ENCODE peak calls at places on chromosomes 7 and 10, in nine cellular contexts. H is brain microvascular endothelial cell, F is A549, T is keratinocyte, Y is uterus, Q is cardiac muscle cell, J is endodermal cell, X is breast epithelium, K is spleen. Z is an unnamed sample.

GRCh38 chr7:28708458-28708951 is 249.6 kb downstream of the TRIL start:
- DNase-seq in Q (no peak), Y (no peak), F (no peak), X (no peak), K (no peak), H (no peak), J (no peak), T (no peak), Z (no peak)

GRCh38 chr10:35127289-35127891 is 744 bp downstream of the CREM start:
- DNase-seq in J (peak), H (peak), K (peak), F (peak), X (peak), Q (peak), T (no peak), Y (peak), Z (peak)

GRCh38 chr7:2271273-2272026 is 29.4 kb downstream of the NUDT1 start:
- DNase-seq in T (no peak), H (no peak), J (peak), X (no peak), F (no peak), K (no peak), Y (no peak), Q (no peak), Z (no peak)

GRCh38 chr10:87547734-87548311 is 43.1 kb downstream of the MINPP1 start:
- DNase-seq in K (no peak), F (no peak), H (peak), J (no peak), Y (no peak), Q (peak), T (no peak), X (no peak), Z (no peak)

GRCh38 chr7:118839544-118839943 is 615.0 kb downstream of the ANKRD7 start:
- DNase-seq in Q (no peak), T (no peak), K (no peak), X (no peak), H (no peak), J (no peak), F (no peak), Y (no peak), Z (no peak)

GRCh38 chr7:128796325-128796724 is 4.6 kb downstream of the CCDC136 start:
- DNase-seq in H (no peak), Q (peak), F (no peak), K (no peak), Y (no peak), X (no peak), T (no peak), J (no peak), Z (no peak)

GRCh38 chr10:114525368-114525949 is 121.2 kb upstream of the AFAP1L2 start:
- DNase-seq in Q (peak), J (no peak), T (no peak), H (peak), F (no peak), X (no peak), Y (peak), K (no peak), Z (no peak)

GRCh38 chr7:98569606-98570337 is 47.3 kb upstream of the NPTX2 start:
- DNase-seq in T (no peak), Y (peak), X (no peak), J (no peak), K (peak), Q (no peak), F (no peak), H (no peak), Z (no peak)

GRCh38 chr10:71074176-71074755 is 138.1 kb upstream of the UNC5B start:
- DNase-seq in X (no peak), T (peak), K (peak), F (no peak), Y (no peak), Q (no peak), J (peak), H (no peak), Z (no peak)

GRCh38 chr7:90945104-90945752 is 319.0 kb upstream of the FZD1 start:
- DNase-seq in F (no peak), Q (peak), K (no peak), X (no peak), J (no peak), T (no peak), Y (no peak), H (no peak), Z (no peak)

GRCh38 chr10:60124536-60124935 is 218.2 kb upstream of the CCDC6 start:
- DNase-seq in T (no peak), F (no peak), K (no peak), Y (no peak), X (no peak), J (no peak), H (no peak), Q (no peak), Z (no peak)

GRCh38 chr10:37101261-37101660 is 24.1 kb upstream of the ANKRD30A start:
- DNase-seq in T (no peak), Y (no peak), X (no peak), H (no peak), K (no peak), F (no peak), J (no peak), Q (no peak), Z (no peak)

GRCh38 chr10:48314107-48314506 is 7.6 kb downstream of the MAPK8 start:
- DNase-seq in X (no peak), F (no peak), Y (no peak), Q (no peak), T (no peak), H (no peak), K (no peak), J (no peak), Z (no peak)

GRCh38 chr7:1322240-1323110 is 89.8 kb downstream of the UNCX start:
- DNase-seq in X (no peak), K (peak), H (no peak), Y (no peak), T (no peak), F (no peak), Q (no peak), J (no peak), Z (no peak)

GRCh38 chr7:149741629-149742028 is 31.8 kb downstream of the ZNF467 start:
- DNase-seq in H (no peak), J (no peak), T (no peak), F (peak), Q (peak), K (peak), X (no peak), Y (no peak), Z (no peak)

GRCh38 chr10:95441547-95441923 is 119.6 kb downstream of the SORBS1 start:
- DNase-seq in Y (no peak), H (no peak), T (no peak), F (no peak), Q (no peak), X (no peak), J (no peak), K (no peak), Z (no peak)

GRCh38 chr10:74925716-74926115 is 99.3 kb downstream of the KAT6B start:
- DNase-seq in J (no peak), T (no peak), F (no peak), Q (no peak), H (no peak), Y (no peak), K (no peak), X (no peak), Z (no peak)

GRCh38 chr7:137943132-137943551 is 58.7 kb downstream of the CREB3L2 start:
- DNase-seq in X (no peak), Q (peak), H (peak), F (no peak), Y (peak), K (no peak), T (no peak), J (peak), Z (no peak)

GRCh38 chr10:34570887-34571286 is 244.2 kb downstream of the PARD3 start:
- DNase-seq in T (no peak), F (no peak), K (no peak), Y (no peak), J (no peak), X (no peak), Q (no peak), H (no peak), Z (no peak)

GRCh38 chr10:61791216-61791615 is 110.3 kb upstream of the ARID5B start:
- DNase-seq in K (no peak), H (peak), Q (no peak), F (no peak), Y (no peak), X (no peak), T (no peak), J (no peak), Z (no peak)

GRCh38 chr7:94272821-94273583 is 121.7 kb upstream of the COL1A2 start:
- DNase-seq in T (no peak), H (no peak), X (no peak), Q (no peak), Y (no peak), K (no peak), J (no peak), F (no peak), Z (no peak)

GRCh38 chr10:18400201-18400910 is 251.0 kb downstream of the NSUN6 start:
- DNase-seq in Q (no peak), X (no peak), F (no peak), H (no peak), Y (no peak), K (no peak), T (no peak), J (peak), Z (no peak)

GRCh38 chr10:69269761-69270160 is 8.5 kb upstream of the HK1 start:
- DNase-seq in H (no peak), X (no peak), T (no peak), Y (no peak), Q (peak), J (no peak), K (no peak), F (no peak), Z (no peak)

GRCh38 chr10:11006428-11006825 is 11.2 kb upstream of the CELF2 start:
- DNase-seq in Q (no peak), H (no peak), K (no peak), J (no peak), X (no peak), T (no peak), F (no peak), Y (no peak), Z (no peak)

GRCh38 chr10:86786368-86786767 is 29.9 kb downstream of the BMPR1A start:
- DNase-seq in H (no peak), Q (no peak), K (no peak), F (no peak), J (no peak), Y (no peak), T (no peak), X (no peak), Z (no peak)

GRCh38 chr10:77267703-77268630 is 369.6 kb downstream of the KCNMA1 start:
- DNase-seq in Y (no peak), F (no peak), X (no peak), Q (no peak), J (no peak), K (no peak), T (no peak), H (peak), Z (no peak)

GRCh38 chr10:121715076-121715475 is 116.8 kb upstream of the FGFR2 start:
- DNase-seq in Q (no peak), T (no peak), H (no peak), Y (no peak), K (no peak), X (no peak), J (no peak), F (no peak), Z (no peak)

GRCh38 chr10:86960863-86961434 is 2.5 kb downstream of the SNCG start:
- DNase-seq in T (no peak), K (peak), Q (no peak), F (no peak), H (no peak), X (no peak), Y (peak), J (peak), Z (no peak)

GRCh38 chr10:125101049-125101448 is 59.3 kb downstream of the CTBP2 start:
- DNase-seq in F (no peak), Y (no peak), Q (no peak), J (no peak), X (no peak), K (no peak), H (no peak), T (no peak), Z (no peak)

GRCh38 chr7:2473496-2474180 is 2.6 kb downstream of the GRIFIN start:
- DNase-seq in T (no peak), H (no peak), Y (no peak), Q (no peak), J (no peak), X (no peak), K (no peak), F (no peak), Z (no peak)

GRCh38 chr7:35553498-35553897 is 141.4 kb downstream of the HERPUD2 start:
- DNase-seq in Y (no peak), J (peak), T (no peak), H (no peak), K (no peak), X (no peak), F (no peak), Q (peak), Z (no peak)

GRCh38 chr10:96673318-96674099 is 46.8 kb downstream of the PIK3AP1 start:
- DNase-seq in Y (peak), F (no peak), Q (peak), K (peak), J (no peak), T (no peak), H (peak), X (no peak), Z (peak)

DNA sequence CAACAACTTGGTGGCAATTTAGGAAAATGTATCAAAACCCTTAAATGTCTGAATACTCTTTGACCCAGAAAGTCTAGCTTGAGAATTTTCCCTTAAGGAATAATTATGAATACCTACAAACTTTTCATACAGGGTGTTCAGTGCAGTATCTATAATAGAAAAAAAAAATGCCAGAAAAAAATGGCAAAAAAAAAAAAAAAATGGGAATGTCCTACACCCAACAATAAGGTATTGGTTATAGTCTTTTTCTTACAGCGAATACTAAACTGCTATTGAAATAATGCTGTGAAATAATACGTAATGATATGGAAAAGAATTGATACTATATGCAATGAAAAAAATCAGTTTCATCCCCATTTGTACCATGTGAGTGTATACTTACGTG is 44.3 kb downstream of the ZNF800 start:
- DNase-seq in K (no peak), J (no peak), H (no peak), T (no peak), X (no peak), F (no peak), Y (no peak), Q (no peak), Z (no peak)
- TF ChIP-seq CTCF in K (peak), J (no peak), H (no peak), T (no peak), X (no peak), F (no peak), Y (no peak), Q (no peak), Z (no peak)

DNA sequence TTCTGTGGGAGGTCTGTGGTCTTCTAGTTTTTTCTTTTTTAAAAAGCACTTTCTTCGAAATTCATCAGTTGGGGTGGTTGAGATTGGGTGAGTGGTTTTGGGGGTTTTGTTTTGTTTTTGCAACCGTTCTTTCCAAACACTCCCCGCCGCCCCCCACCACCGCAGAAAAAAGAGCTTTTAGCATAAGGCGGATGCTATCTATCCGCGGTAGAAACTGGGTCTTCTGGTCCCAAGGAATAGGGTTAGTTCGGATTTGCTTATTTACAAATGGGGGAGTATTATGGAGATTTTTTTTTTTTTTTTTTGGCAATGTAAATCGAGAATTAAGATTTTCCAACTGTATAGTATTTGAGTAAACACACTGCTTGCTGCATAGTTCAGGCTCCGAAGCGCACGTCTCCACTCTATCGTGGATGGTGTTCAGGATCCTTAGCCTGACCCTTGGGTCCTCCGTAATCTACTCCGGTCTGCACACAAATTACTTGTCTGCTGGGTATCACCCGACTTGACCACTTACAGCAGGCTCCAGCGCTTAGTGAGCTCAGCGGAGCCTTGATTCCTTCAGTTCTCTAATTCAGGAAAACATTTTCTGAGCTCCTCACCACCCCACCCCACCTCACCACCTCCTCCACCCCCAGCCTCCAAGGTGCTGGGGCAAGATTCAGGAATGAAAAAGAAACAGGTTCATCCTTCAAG is 757 bp upstream of the NRCAM start:
- DNase-seq in Y (no peak), Q (no peak), F (no peak), J (peak), K (no peak), X (no peak), T (no peak), H (no peak), Z (no peak)
- H3K4me3 ChIP-seq in Y (no peak), Q (peak), F (peak), J (peak), K (peak), X (no peak), T (no peak), H (no peak), Z (no peak)

GRCh38 chr10:132431537-132432175 is 34.7 kb downstream of the PWWP2B start:
- DNase-seq in H (no peak), J (no peak), X (no peak), T (no peak), K (no peak), Y (no peak), F (no peak), Q (no peak), Z (no peak)

GRCh38 chr10:132433671-132434340 is 36.8 kb downstream of the PWWP2B start:
- DNase-seq in Q (no peak), T (no peak), Y (no peak), X (no peak), H (no peak), K (peak), F (no peak), J (no peak), Z (no peak)

GRCh38 chr10:132436861-132437410 is 39.9 kb downstream of the PWWP2B start:
- DNase-seq in J (no peak), T (no peak), K (peak), H (no peak), F (no peak), X (no peak), Y (no peak), Q (no peak), Z (no peak)

GRCh38 chr10:132432176-132432540 is 35.2 kb downstream of the PWWP2B start:
- DNase-seq in Q (no peak), H (no peak), F (no peak), T (no peak), J (no peak), K (peak), Y (no peak), X (no peak), Z (no peak)

DNA sequence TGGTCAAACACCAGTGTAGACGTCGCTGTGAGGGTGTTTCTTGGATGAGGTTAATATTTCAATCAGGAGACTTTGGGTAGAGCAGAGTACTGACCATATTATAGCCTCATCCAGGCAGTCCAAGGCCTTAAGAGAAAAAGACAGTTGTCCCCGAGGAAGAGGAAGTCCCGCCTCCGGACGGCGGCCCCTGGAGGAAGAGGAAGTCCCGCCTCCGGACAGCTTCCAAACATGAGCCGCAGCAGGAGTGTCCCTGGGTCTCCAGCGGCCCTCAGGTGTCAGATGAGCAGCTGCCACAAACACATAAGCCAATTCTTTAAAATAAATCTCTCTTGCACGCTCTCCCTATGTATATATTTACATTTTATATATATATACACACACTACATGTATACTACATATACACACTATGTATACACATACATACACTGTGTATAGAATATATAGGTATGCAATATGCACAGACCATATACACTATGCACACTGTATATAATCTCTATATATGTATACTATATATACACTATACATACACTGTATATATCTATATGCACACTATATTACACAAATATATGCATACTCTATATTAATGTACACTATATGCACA is 37.5 kb downstream of the PWWP2B start:
- DNase-seq in T (no peak), F (no peak), Q (no peak), J (no peak), K (peak), H (no peak), Y (no peak), X (no peak), Z (no peak)
- H3K27ac ChIP-seq in T (no peak), F (peak), Q (no peak), J (no peak), K (peak), H (no peak), Y (no peak), X (no peak), Z (peak)

DNA sequence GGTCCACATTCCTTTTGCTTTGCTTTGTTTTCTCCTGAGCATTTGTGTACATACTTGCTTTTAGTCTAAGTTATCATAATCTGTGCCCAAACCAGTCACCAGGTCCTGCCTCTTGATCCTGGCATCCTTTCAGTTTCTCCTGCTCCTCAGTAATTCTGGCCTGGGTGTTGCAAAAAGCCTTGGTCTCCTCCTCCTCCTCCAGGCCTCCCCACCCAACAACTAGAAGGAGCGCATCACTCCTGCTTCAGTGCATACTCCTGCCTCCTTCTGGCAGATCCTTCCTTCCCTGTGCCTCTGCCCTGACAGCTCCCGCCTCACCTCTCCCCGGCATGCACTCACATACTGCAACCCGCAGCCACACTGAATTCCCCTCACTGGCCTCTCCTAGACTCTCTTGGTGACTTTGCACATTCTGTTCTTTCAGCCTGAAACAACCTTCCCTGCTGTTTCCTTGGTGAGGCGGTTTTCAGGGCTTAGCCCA is 2.3 kb downstream of the DENND2A start:
- DNase-seq in X (no peak), J (peak), H (peak), Y (peak), F (no peak), T (no peak), Q (peak), K (peak), Z (no peak)
- TF ChIP-seq CTCF in X (no peak), J (peak), H (peak), Y (peak), F (no peak), T (peak), Q (peak), K (no peak), Z (no peak)

GRCh38 chr10:23197416-23197861 is 5.3 kb downstream of the PTF1A start:
- DNase-seq in T (no peak), F (no peak), Q (no peak), K (no peak), X (no peak), H (no peak), J (peak), Y (no peak), Z (no peak)

GRCh38 chr10:23198940-23199767 is 7.0 kb downstream of the PTF1A start:
- DNase-seq in Q (no peak), T (no peak), H (no peak), Y (no peak), J (peak), K (no peak), F (peak), X (no peak), Z (no peak)

GRCh38 chr10:23199768-23200511 is 7.8 kb downstream of the PTF1A start:
- DNase-seq in J (peak), X (no peak), H (no peak), K (no peak), T (no peak), Y (no peak), Q (no peak), F (no peak), Z (no peak)

GRCh38 chr10:23196915-23197314 is 4.8 kb downstream of the PTF1A start:
- DNase-seq in X (no peak), H (no peak), K (no peak), Y (no peak), F (no peak), Q (no peak), J (peak), T (no peak), Z (no peak)

DNA sequence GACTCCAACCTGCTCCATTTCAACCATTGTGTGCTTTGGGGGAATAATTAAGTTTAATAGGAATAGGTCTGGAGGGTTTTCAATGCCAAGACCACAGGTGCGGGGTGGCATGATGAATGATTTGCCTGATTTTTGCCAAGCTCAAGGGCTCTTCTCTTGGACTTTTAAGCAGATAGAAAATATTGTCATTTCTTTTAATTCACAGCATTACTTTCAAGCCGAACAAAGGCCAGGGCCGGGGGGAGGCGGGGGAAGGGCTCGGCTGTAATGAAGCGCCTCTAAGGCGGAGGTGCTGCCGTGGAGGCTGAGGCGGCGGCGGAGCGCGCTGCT is 6.5 kb downstream of the PTF1A start:
- DNase-seq in J (no peak), Y (no peak), K (no peak), X (no peak), H (no peak), Q (no peak), F (no peak), T (no peak), Z (no peak)
- H3K4me3 ChIP-seq in J (peak), Y (no peak), K (no peak), X (no peak), H (no peak), Q (no peak), F (peak), T (no peak), Z (no peak)